ENCODE peak calls at places on chromosomes 16 and 17, in nine cellular contexts. L, W, V, J, T, Y, B, Z and A are unnamed samples.

GRCh38 chr17:6286239-6286638 is 148.7 kb downstream of the AIPL1 start:
- DNase-seq in T (no peak), B (no peak), Y (peak; percentile 84), W (no peak), Z (no peak), L (no peak), V (no peak), J (no peak), A (no peak)

GRCh38 chr17:2250140-2251095 is 53.2 kb downstream of the SMG6 start:
- DNase-seq in T (no peak), L (peak; percentile 68), V (no peak), J (no peak), B (no peak), W (no peak), Y (no peak), Z (no peak), A (peak; percentile 67)

GRCh38 chr16:20401066-20401465 is 3.5 kb downstream of the PDILT start:
- DNase-seq in Y (no peak), J (no peak), W (no peak), V (no peak), T (no peak), Z (no peak), L (no peak), B (no peak), A (no peak)

GRCh38 chr16:23081675-23082119 is 67.6 kb downstream of the USP31 start:
- DNase-seq in T (no peak), V (no peak), Z (no peak), J (no peak), B (no peak), W (no peak), Y (no peak), L (no peak), A (peak; percentile 66)

GRCh38 chr17:65559802-65560627 is 1.4 kb downstream of the AXIN2 start:
- DNase-seq in J (peak; percentile 30), B (no peak), T (peak; percentile 41), W (no peak), Y (peak; percentile 90), V (peak; percentile 52), Z (peak; percentile 25), L (peak; percentile 58), A (peak; percentile 31)

GRCh38 chr17:49664706-49665211 is 13.1 kb downstream of the SPOP start:
- DNase-seq in Y (no peak), L (no peak), Z (no peak), V (no peak), T (no peak), J (no peak), W (no peak), B (no peak), A (no peak)

GRCh38 chr16:57960310-57960709 is 10.6 kb downstream of the CNGB1 start:
- DNase-seq in J (no peak), B (no peak), T (no peak), W (no peak), L (peak; percentile 26), Y (no peak), V (no peak), Z (no peak), A (no peak)

GRCh38 chr17:42950044-42950783 is 14.0 kb downstream of the AARSD1 start:
- DNase-seq in J (no peak), Y (no peak), L (no peak), B (no peak), W (no peak), V (no peak), T (no peak), Z (no peak), A (no peak)

GRCh38 chr16:57575468-57576277 is 33.2 kb downstream of the ADGRG5 start:
- DNase-seq in W (no peak), Z (no peak), T (no peak), J (no peak), Y (no peak), V (no peak), B (no peak), L (no peak), A (no peak)

GRCh38 chr16:56848955-56849689 is 15.9 kb upstream of the SLC12A3 start:
- DNase-seq in Z (no peak), Y (no peak), L (no peak), V (no peak), T (no peak), J (no peak), W (no peak), B (peak; percentile 69), A (peak; percentile 63)

GRCh38 chr17:39028690-39029089 is 61.5 kb upstream of the FBXO47 start:
- DNase-seq in Y (no peak), J (no peak), Z (no peak), T (no peak), W (no peak), B (no peak), L (no peak), V (no peak), A (no peak)

GRCh38 chr17:68290268-68290954 is 516 bp downstream of the SLC16A6 start:
- DNase-seq in V (peak; percentile 29), J (peak; percentile 31), L (peak; percentile 76), T (peak; percentile 37), Z (no peak), W (peak; percentile 76), Y (peak; percentile 84), B (no peak), A (no peak)

GRCh38 chr16:66660422-66661209 is 35.9 kb downstream of the CMTM4 start:
- DNase-seq in W (no peak), J (peak; percentile 46), V (peak; percentile 46), L (no peak), B (peak; percentile 91), T (peak; percentile 65), Y (peak; percentile 65), Z (peak; percentile 18), A (peak; percentile 87)

GRCh38 chr16:117381-118365 is 20.8 kb downstream of the NPRL3 start:
- DNase-seq in V (peak; percentile 90), B (no peak), L (peak; percentile 73), T (peak; percentile 42), W (no peak), Z (no peak), Y (peak; percentile 93), J (peak; percentile 73), A (peak; percentile 49)

DNA sequence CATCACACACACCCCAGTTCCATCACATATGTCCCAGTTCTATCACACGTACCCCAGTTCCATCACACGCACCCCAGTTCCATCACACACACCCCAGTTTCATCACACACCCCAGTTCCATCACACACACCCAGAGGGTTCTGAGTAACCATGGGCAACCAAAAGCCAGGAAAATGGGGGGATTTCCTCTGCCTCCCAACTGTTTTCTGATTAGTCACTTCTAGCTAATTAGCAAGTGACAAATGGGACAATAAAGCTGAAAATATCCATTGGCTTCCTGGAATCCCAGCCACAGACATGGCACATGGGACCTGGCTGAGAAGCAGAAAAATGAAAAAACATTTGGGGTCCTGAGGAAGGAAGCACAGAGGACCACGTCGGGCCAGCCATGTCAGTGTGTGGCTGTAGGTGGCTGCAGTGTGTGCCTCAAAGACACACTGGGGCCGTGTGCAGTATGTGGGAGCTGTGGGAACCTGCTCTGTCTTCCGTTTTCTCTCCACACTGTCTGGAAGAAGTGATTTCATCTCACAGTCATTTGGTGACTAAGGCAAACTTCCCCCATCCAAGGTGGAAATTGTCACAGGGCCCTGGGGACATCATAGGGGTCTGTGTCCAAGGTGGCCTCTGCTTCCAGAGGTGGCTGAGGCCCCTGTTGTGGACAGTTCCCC is 106.7 kb downstream of the CMIP start:
- DNase-seq in Y (no peak), J (no peak), V (no peak), W (no peak), Z (no peak), L (no peak), T (no peak), B (no peak), A (peak; percentile 79)
- H3K4me3 ChIP-seq in Y (no peak overlapping the region), J (no peak overlapping the region), V (no peak overlapping the region), W (no peak overlapping the region), Z (no peak overlapping the region), L (no peak overlapping the region), T (no peak overlapping the region), B (no peak overlapping the region), A (no peak overlapping the region)

GRCh38 chr17:82034371-82035011 is 3.0 kb downstream of the DCXR start:
- DNase-seq in W (no peak), Z (no peak), T (no peak), L (no peak), V (no peak), Y (peak; percentile 84), J (no peak), B (no peak), A (no peak)

GRCh38 chr17:82037113-82037888 is at the start of gene DCXR:
- DNase-seq in Z (peak; percentile 97), W (peak; percentile 98), L (peak; percentile 95), B (peak; percentile 42), V (peak; percentile 99), Y (peak; percentile 100), J (peak; percentile 98), T (peak; percentile 99), A (peak; percentile 95)

GRCh38 chr17:82035488-82035887 is 2.0 kb downstream of the DCXR start:
- DNase-seq in W (no peak), L (no peak), Z (no peak), V (no peak), Y (no peak), T (no peak), B (no peak), J (no peak), A (no peak)

GRCh38 chr17:82036634-82037112 is 824 bp downstream of the DCXR start:
- DNase-seq in T (no peak), Y (no peak), B (no peak), L (no peak), J (no peak), Z (no peak), V (no peak), W (no peak), A (no peak)

GRCh38 chr17:82035956-82036633 is 1.4 kb downstream of the DCXR start:
- DNase-seq in Z (no peak), B (no peak), T (peak; percentile 58), L (no peak), J (no peak), W (no peak), Y (no peak), V (no peak), A (no peak)
- H3K4me3 ChIP-seq in Z (peak overlapping the region; percentile 46), B (peak overlapping the region; percentile 70), T (peak overlapping the region; percentile 70), L (peak overlapping the region; percentile 65), J (peak overlapping the region; percentile 70), W (peak overlapping the region; percentile 73), Y (peak overlapping the region; percentile 86), V (peak overlapping the region; percentile 83), A (peak overlapping the region; percentile 67)

GRCh38 chr17:77644181-77644972 is 314.1 kb upstream of the TNRC6C start:
- DNase-seq in T (no peak), J (no peak), Z (no peak), W (no peak), V (no peak), Y (peak; percentile 48), B (no peak), L (no peak), A (no peak)
- H3K4me3 ChIP-seq in T (no peak overlapping the region), J (no peak overlapping the region), Z (no peak overlapping the region), W (no peak overlapping the region), V (no peak overlapping the region), Y (no peak overlapping the region), B (no peak overlapping the region), L (no peak overlapping the region), A (no peak overlapping the region)

DNA sequence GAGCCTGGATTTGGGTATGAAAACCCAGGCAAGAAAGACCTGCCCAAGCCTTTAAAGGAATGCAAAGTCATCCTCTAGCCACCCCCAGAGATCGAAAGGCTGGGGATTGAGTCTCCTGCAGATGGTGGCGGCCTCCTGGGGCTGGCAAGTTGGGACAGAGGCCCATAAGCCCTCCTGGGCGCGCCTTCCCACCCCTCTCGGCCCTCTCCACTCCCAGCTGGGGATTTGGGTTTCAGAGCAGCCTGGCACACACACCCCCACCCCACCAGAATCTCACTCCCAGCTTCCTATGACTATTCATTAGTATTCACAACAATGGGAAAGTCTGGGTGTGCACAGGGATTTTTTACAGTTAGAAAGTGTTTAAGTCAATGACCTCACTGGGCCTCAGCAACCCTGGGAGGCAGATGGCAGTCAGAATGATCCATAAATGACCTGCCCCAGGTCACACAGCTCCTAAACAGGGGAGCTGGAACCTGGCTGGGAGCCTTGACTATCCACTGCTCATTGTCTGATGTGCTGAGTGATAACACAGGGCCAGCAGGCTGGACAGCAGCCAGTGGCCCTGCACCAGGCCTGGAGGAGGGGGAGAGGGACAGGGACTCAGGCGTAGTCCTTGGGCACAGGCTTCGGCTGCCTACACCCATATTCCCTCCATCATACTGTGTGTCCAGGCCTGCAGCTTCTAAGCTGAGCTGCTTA is 12.1 kb downstream of the NHERF1 start:
- DNase-seq in W (no peak), J (no peak), V (no peak), L (no peak), T (no peak), Z (no peak), Y (no peak), B (no peak), A (no peak)
- H3K4me3 ChIP-seq in W (no peak overlapping the region), J (no peak overlapping the region), V (no peak overlapping the region), L (no peak overlapping the region), T (no peak overlapping the region), Z (no peak overlapping the region), Y (no peak overlapping the region), B (no peak overlapping the region), A (no peak overlapping the region)